ENCODE peak calls at places on chromosomes 12 and 14, in nine cellular contexts. R is cardiac muscle cell, H is esophagus squamous epithelium, D is vagina, Q is hepatocyte, I is caudate nucleus, J is heart right ventricle, V is A549, Z is mammary epithelial cell. T is an unnamed sample.

GRCh38 chr14:104220225-104221070 is 82.1 kb downstream of the KIF26A start:
- DNase-seq in Z (no peak), R (no peak), V (no peak), D (no peak), J (no peak), Q (no peak), I (no peak), H (no peak), T (no peak)

GRCh38 chr12:643478-644292 is 19.6 kb downstream of the NINJ2 start:
- DNase-seq in I (no peak), V (no peak), D (no peak), Q (no peak), Z (no peak), R (peak), J (peak), H (no peak), T (peak)

GRCh38 chr14:58299665-58300202 is 1.4 kb downstream of the ARID4A start:
- DNase-seq in H (no peak), J (no peak), R (peak), Z (peak), I (no peak), D (no peak), V (no peak), Q (peak), T (no peak)

GRCh38 chr12:49137476-49137875 is 6.3 kb upstream of the TUBA1B start:
- DNase-seq in V (no peak), R (no peak), Q (no peak), J (no peak), H (no peak), D (no peak), I (no peak), Z (no peak), T (no peak)

GRCh38 chr12:65823481-65824313 is 586 bp upstream of the HMGA2 start:
- DNase-seq in D (no peak), H (no peak), R (peak), J (peak), Q (peak), I (no peak), V (peak), Z (peak), T (peak)

GRCh38 chr12:1562813-1563412 is 31.5 kb downstream of the FBXL14 start:
- DNase-seq in V (no peak), H (no peak), J (no peak), D (no peak), R (peak), Q (no peak), I (no peak), Z (no peak), T (no peak)

GRCh38 chr14:23481362-23481970 is 12.0 kb downstream of the NGDN start:
- DNase-seq in H (no peak), J (no peak), D (no peak), I (no peak), V (no peak), R (peak), Z (peak), Q (peak), T (no peak)

GRCh38 chr14:104282332-104283196 is 144.2 kb downstream of the KIF26A start:
- DNase-seq in V (no peak), R (no peak), H (no peak), I (no peak), Q (peak), J (no peak), D (no peak), Z (no peak), T (peak)

GRCh38 chr14:59175404-59175803 is 13.1 kb upstream of the DAAM1 start:
- DNase-seq in Z (no peak), D (no peak), V (no peak), H (no peak), J (no peak), R (no peak), Q (no peak), I (no peak), T (no peak)

GRCh38 chr14:54756656-54757392 is 145.8 kb downstream of the GCH1 start:
- DNase-seq in H (no peak), Z (no peak), R (no peak), D (no peak), V (no peak), J (no peak), I (no peak), Q (no peak), T (no peak)

GRCh38 chr14:104799657-104800599 is 973 bp upstream of the ZBTB42 start:
- DNase-seq in Z (peak), H (peak), J (peak), R (peak), Q (peak), I (no peak), D (no peak), V (no peak), T (peak)

GRCh38 chr12:89230376-89231101 is 121.8 kb downstream of the DUSP6 start:
- DNase-seq in Q (no peak), H (no peak), R (peak), V (no peak), Z (peak), J (no peak), D (no peak), I (no peak), T (no peak)

GRCh38 chr12:104623920-104624319 is 167.2 kb downstream of the CHST11 start:
- DNase-seq in R (no peak), V (no peak), H (no peak), Q (no peak), D (no peak), Z (no peak), J (no peak), I (no peak), T (no peak)

DNA sequence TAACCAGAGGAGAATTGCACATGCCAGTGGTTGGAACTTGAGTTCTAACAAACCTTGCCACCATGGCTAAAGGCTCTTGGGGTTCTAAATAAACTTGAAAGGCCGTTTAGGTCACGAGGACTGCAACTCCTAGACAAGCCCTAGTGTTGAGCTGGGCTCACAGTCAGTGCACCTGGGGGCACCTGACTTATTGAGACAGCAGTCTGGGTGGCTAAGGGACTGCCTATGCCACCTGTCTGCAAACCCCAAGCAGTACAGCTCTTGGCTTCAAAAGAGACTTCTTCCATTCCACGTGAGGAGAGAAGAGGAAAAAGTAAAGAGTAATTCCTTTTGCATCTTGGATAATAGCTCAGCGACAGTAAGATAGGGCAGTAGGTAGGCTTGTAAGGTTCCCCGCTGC is 765.6 kb upstream of the FOXG1 start:
- DNase-seq in D (no peak), Z (no peak), Q (no peak), I (no peak), H (no peak), J (no peak), V (no peak), R (no peak), T (no peak)
- H3K27ac ChIP-seq in D (no peak), Z (no peak), Q (no peak), I (no peak), H (no peak), J (no peak), V (no peak), R (no peak), T (no peak)

GRCh38 chr12:114412307-114412706 is 6.4 kb upstream of the TBX5 start:
- DNase-seq in V (no peak), H (no peak), Q (no peak), R (no peak), J (no peak), I (no peak), D (no peak), Z (no peak), T (no peak)

GRCh38 chr12:114408881-114409795 is 3.2 kb upstream of the TBX5 start:
- DNase-seq in I (no peak), R (peak), D (no peak), Z (no peak), Q (no peak), V (no peak), H (no peak), J (peak), T (no peak)

GRCh38 chr12:114412825-114413749 is 7.1 kb upstream of the TBX5 start:
- DNase-seq in J (no peak), D (no peak), I (no peak), Z (no peak), R (no peak), V (no peak), Q (no peak), H (no peak), T (no peak)

GRCh38 chr12:114409796-114410520 is 4.0 kb upstream of the TBX5 start:
- DNase-seq in J (no peak), H (no peak), I (no peak), V (no peak), Q (no peak), D (no peak), R (no peak), Z (no peak), T (no peak)

DNA sequence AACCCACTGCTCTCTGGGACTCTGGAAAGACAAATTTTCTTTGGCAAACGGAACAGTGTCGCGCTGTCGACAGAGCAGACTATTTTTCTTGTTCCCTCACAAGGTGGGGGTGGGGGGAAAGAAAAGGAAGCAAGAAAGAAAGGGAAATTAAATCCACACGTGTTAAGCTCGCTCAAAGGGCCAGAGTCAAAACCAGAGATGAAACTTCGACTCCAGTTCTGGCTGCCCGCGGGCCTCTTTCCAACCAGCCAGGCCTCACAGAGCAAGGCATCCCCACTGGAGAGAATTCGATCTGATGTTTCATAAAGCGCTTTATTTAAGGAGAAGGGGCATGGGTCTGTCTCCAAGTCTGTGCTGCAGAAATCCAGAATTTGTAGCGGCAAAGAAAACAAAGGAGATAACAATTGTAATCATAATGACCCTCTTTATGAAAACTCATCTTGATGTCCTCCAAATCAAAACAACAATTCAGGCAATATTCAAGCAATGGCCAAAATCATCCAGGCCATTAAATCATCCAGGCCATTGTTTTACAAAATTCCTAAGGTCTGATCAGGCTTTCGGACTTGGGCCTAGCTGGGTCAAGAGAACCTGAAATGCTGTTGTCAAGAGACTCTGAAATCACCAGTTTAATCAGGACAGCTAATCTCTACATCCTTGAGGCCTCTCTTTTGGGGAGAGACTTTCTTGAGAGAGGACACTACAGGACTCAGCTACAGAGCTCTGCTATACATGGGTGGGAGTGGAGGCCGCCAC is 5.3 kb upstream of the TBX5 start:
- DNase-seq in I (no peak), Q (no peak), Z (no peak), H (no peak), J (no peak), R (no peak), V (no peak), D (no peak), T (no peak)
- H3K27ac ChIP-seq in I (no peak), Q (peak), Z (no peak), H (peak), J (no peak), R (no peak), V (no peak), D (no peak), T (no peak)

GRCh38 chr14:95285566-95285965 is 34.1 kb downstream of the CLMN start:
- DNase-seq in J (no peak), Z (no peak), I (no peak), D (no peak), Q (no peak), H (no peak), V (no peak), R (no peak), T (peak)
- H3K27ac ChIP-seq in J (no peak), Z (no peak), I (no peak), D (no peak), Q (no peak), H (no peak), V (no peak), R (no peak), T (no peak)

DNA sequence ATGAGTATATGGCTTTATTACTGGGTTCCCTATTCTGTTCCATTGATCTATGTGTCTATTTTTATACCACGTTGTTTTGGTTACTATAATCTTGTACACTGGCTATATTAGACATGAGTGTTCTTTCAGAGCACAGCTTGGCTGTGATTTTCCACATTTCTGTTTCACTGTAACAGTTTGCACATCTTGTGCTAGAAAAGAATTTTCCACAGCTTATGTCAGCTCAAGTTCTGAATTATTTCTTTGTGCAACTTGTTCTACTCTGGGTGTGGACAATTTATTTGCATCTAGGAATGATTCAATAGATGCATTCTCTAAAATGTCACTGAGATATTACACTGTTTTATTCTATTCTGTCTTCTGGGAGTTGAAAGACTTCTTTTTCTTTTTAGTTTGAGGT is 28.4 kb upstream of the OR5AU1 start:
- DNase-seq in V (no peak), H (no peak), D (no peak), I (no peak), J (no peak), Z (no peak), R (no peak), Q (no peak), T (no peak)
- H3K27ac ChIP-seq in V (no peak), H (no peak), D (no peak), I (no peak), J (no peak), Z (no peak), R (no peak), Q (no peak), T (no peak)

GRCh38 chr12:42963993-42964392 is 374.4 kb upstream of the PRICKLE1 start:
- DNase-seq in V (no peak), R (no peak), H (no peak), D (no peak), J (no peak), Z (no peak), I (no peak), Q (no peak), T (no peak)

GRCh38 chr12:42958271-42958674 is 368.7 kb upstream of the PRICKLE1 start:
- DNase-seq in I (no peak), Q (no peak), H (no peak), D (no peak), R (peak), J (peak), V (no peak), Z (peak), T (no peak)

GRCh38 chr12:42962384-42962783 is 372.8 kb upstream of the PRICKLE1 start:
- DNase-seq in I (no peak), D (no peak), Q (no peak), Z (no peak), J (no peak), R (no peak), V (no peak), H (no peak), T (no peak)

GRCh38 chr12:42960087-42960527 is 370.6 kb upstream of the PRICKLE1 start:
- DNase-seq in D (no peak), H (no peak), Q (no peak), Z (peak), R (no peak), I (no peak), V (peak), J (no peak), T (no peak)

GRCh38 chr12:42961395-42961794 is 371.8 kb upstream of the PRICKLE1 start:
- DNase-seq in R (peak), J (no peak), I (no peak), V (peak), H (no peak), D (no peak), Q (peak), Z (peak), T (no peak)
- H3K27ac ChIP-seq in R (no peak), J (no peak), I (no peak), V (peak), H (no peak), D (no peak), Q (peak), Z (peak), T (no peak)